ENCODE peak calls at places on chromosomes 13 and 19, in ten cellular contexts. W, S, Q, I, A, U, H, L, D and F are unnamed samples.

GRCh38 chr13:46341112-46341711 is 45.8 kb downstream of the RUBCNL start:
- DNase-seq in W (peak; percentile 9), S (no peak), Q (no peak), I (no peak), A (peak; percentile 38), U (no peak), H (no peak), L (no peak), D (no peak), F (peak; percentile 87)

GRCh38 chr13:39037410-39037879 is 444 bp downstream of the PROSER1 start:
- DNase-seq in W (no peak), S (no peak), Q (no peak), I (no peak), A (no peak), U (no peak), H (no peak), L (no peak), D (no peak), F (no peak)

GRCh38 chr19:51146751-51147150 is 4.7 kb downstream of the SIGLEC7 start:
- DNase-seq in W (no peak), S (no peak), Q (no peak), I (no peak), A (no peak), U (no peak), H (no peak), L (no peak), D (no peak), F (no peak)

GRCh38 chr19:29668746-29669609 is 3.7 kb downstream of the PLEKHF1 start:
- DNase-seq in W (no peak), S (no peak), Q (no peak), I (no peak), A (no peak), U (no peak), H (no peak), L (peak; percentile 77), D (no peak), F (no peak)

GRCh38 chr19:4103073-4103418 is 20.9 kb downstream of the MAP2K2 start:
- DNase-seq in W (no peak), S (no peak), Q (no peak), I (no peak), A (no peak), U (no peak), H (no peak), L (no peak), D (no peak), F (no peak)

GRCh38 chr13:58583961-58584360 is 952.4 kb downstream of the PCDH17 start:
- DNase-seq in W (no peak), S (no peak), Q (no peak), I (no peak), A (no peak), U (no peak), H (no peak), L (no peak), D (no peak), F (no peak)

GRCh38 chr13:66831317-66831716 is 398.8 kb downstream of the PCDH9 start:
- DNase-seq in W (peak; percentile 3), S (no peak), Q (no peak), I (no peak), A (no peak), U (no peak), H (no peak), L (no peak), D (no peak), F (no peak)

GRCh38 chr13:73250061-73250460 is 191.3 kb downstream of the KLF5 start:
- DNase-seq in W (no peak), S (no peak), Q (no peak), I (no peak), A (no peak), U (no peak), H (no peak), L (no peak), D (no peak), F (no peak)

GRCh38 chr13:40275636-40276035 is 390.8 kb downstream of the FOXO1 start:
- DNase-seq in W (no peak), S (no peak), Q (no peak), I (no peak), A (no peak), U (no peak), H (no peak), L (no peak), D (no peak), F (peak; percentile 27)

GRCh38 chr13:29758591-29759114 is 91.8 kb downstream of the UBL3 start:
- DNase-seq in W (no peak), S (no peak), Q (no peak), I (no peak), A (peak; percentile 98), U (no peak), H (peak; percentile 60), L (no peak), D (peak; percentile 42), F (no peak)

GRCh38 chr13:37956536-37956935 is 87.0 kb upstream of the TRPC4 start:
- DNase-seq in W (no peak), S (no peak), Q (no peak), I (no peak), A (no peak), U (no peak), H (no peak), L (no peak), D (no peak), F (no peak)

GRCh38 chr13:111384441-111385181 is 64.2 kb downstream of the TEX29 start:
- DNase-seq in W (no peak), S (no peak), Q (no peak), I (no peak), A (no peak), U (no peak), H (no peak), L (no peak), D (no peak), F (no peak)

GRCh38 chr13:109274188-109274821 is 512.1 kb downstream of the IRS2 start:
- DNase-seq in W (no peak), S (no peak), Q (no peak), I (peak; percentile 74), A (no peak), U (peak; percentile 24), H (peak; percentile 65), L (peak; percentile 33), D (no peak), F (peak; percentile 91)

GRCh38 chr13:29771247-29771646 is 79.2 kb downstream of the UBL3 start:
- DNase-seq in W (peak; percentile 18), S (no peak), Q (no peak), I (peak; percentile 36), A (peak; percentile 59), U (peak; percentile 60), H (no peak), L (no peak), D (no peak), F (peak; percentile 19)